ENCODE peak calls at places on chromosome 20, in ten cellular contexts. One of them, this sample, is unnamed.

GRCh38 chr20:47438464-47439381 is 63.0 kb upstream of the NCOA3 start:
- DNase-seq in NCI-H748 treated with DMSO at 0.1 percent for 48 hours: no peak
- DNase-seq in cardiac muscle cell: no peak
- DNase-seq in HT1080: no peak
- DNase-seq in GM12891: no peak
- DNase-seq in amygdala: no peak
- DNase-seq in NCI-H1105 treated with DMSO at 0.1 percent for 48 hours: no peak
- DNase-seq in right cardiac atrium: no peak
- DNase-seq in osteocyte: no peak
- DNase-seq in cardiac fibroblast: no peak
- DNase-seq in this sample: peak

GRCh38 chr20:60046860-60047259 is 88.6 kb downstream of the CDH26 start:
- DNase-seq in NCI-H748 treated with DMSO at 0.1 percent for 48 hours: no peak
- DNase-seq in cardiac muscle cell: no peak
- DNase-seq in HT1080: no peak
- DNase-seq in GM12891: no peak
- DNase-seq in amygdala: no peak
- DNase-seq in NCI-H1105 treated with DMSO at 0.1 percent for 48 hours: no peak
- DNase-seq in right cardiac atrium: no peak
- DNase-seq in osteocyte: no peak
- DNase-seq in cardiac fibroblast: no peak
- DNase-seq in this sample: no peak

GRCh38 chr20:45372646-45373352 is 5.3 kb downstream of the TP53TG5 start:
- DNase-seq in NCI-H748 treated with DMSO at 0.1 percent for 48 hours: no peak
- DNase-seq in cardiac muscle cell: no peak
- DNase-seq in HT1080: no peak
- DNase-seq in GM12891: no peak
- DNase-seq in amygdala: peak
- DNase-seq in NCI-H1105 treated with DMSO at 0.1 percent for 48 hours: peak
- DNase-seq in right cardiac atrium: peak
- DNase-seq in osteocyte: peak
- DNase-seq in cardiac fibroblast: no peak
- DNase-seq in this sample: no peak

GRCh38 chr20:23061713-23062561 is 12.5 kb upstream of the THBD start:
- DNase-seq in NCI-H748 treated with DMSO at 0.1 percent for 48 hours: peak
- DNase-seq in cardiac muscle cell: no peak
- DNase-seq in HT1080: peak
- DNase-seq in GM12891: no peak
- DNase-seq in amygdala: no peak
- DNase-seq in NCI-H1105 treated with DMSO at 0.1 percent for 48 hours: peak
- DNase-seq in right cardiac atrium: peak
- DNase-seq in osteocyte: no peak
- DNase-seq in cardiac fibroblast: peak
- DNase-seq in this sample: no peak

GRCh38 chr20:8654486-8654885 is 414.4 kb upstream of the PLCB4 start:
- DNase-seq in NCI-H748 treated with DMSO at 0.1 percent for 48 hours: no peak
- DNase-seq in cardiac muscle cell: no peak
- DNase-seq in HT1080: no peak
- DNase-seq in GM12891: no peak
- DNase-seq in amygdala: no peak
- DNase-seq in NCI-H1105 treated with DMSO at 0.1 percent for 48 hours: no peak
- DNase-seq in right cardiac atrium: no peak
- DNase-seq in osteocyte: no peak
- DNase-seq in cardiac fibroblast: no peak
- DNase-seq in this sample: no peak

GRCh38 chr20:57620274-57620990 is at the start of gene ZBP1:
- DNase-seq in NCI-H748 treated with DMSO at 0.1 percent for 48 hours: no peak
- DNase-seq in cardiac muscle cell: no peak
- DNase-seq in HT1080: peak
- DNase-seq in GM12891: peak
- DNase-seq in amygdala: no peak
- DNase-seq in NCI-H1105 treated with DMSO at 0.1 percent for 48 hours: no peak
- DNase-seq in right cardiac atrium: no peak
- DNase-seq in osteocyte: no peak
- DNase-seq in cardiac fibroblast: no peak
- DNase-seq in this sample: no peak

GRCh38 chr20:45470939-45471338 is 1.4 kb downstream of the WFDC2 start:
- DNase-seq in NCI-H748 treated with DMSO at 0.1 percent for 48 hours: no peak
- DNase-seq in cardiac muscle cell: peak
- DNase-seq in HT1080: no peak
- DNase-seq in GM12891: no peak
- DNase-seq in amygdala: no peak
- DNase-seq in NCI-H1105 treated with DMSO at 0.1 percent for 48 hours: peak
- DNase-seq in right cardiac atrium: no peak
- DNase-seq in osteocyte: no peak
- DNase-seq in cardiac fibroblast: peak
- DNase-seq in this sample: no peak

GRCh38 chr20:19129976-19130612 is 82.3 kb upstream of the SLC24A3 start:
- DNase-seq in NCI-H748 treated with DMSO at 0.1 percent for 48 hours: no peak
- DNase-seq in cardiac muscle cell: no peak
- DNase-seq in HT1080: no peak
- DNase-seq in GM12891: no peak
- DNase-seq in amygdala: no peak
- DNase-seq in NCI-H1105 treated with DMSO at 0.1 percent for 48 hours: peak
- DNase-seq in right cardiac atrium: no peak
- DNase-seq in osteocyte: no peak
- DNase-seq in cardiac fibroblast: no peak
- DNase-seq in this sample: no peak

GRCh38 chr20:62575976-62576722 is 66.2 kb upstream of the SLCO4A1 start:
- DNase-seq in NCI-H748 treated with DMSO at 0.1 percent for 48 hours: no peak
- DNase-seq in cardiac muscle cell: no peak
- DNase-seq in HT1080: no peak
- DNase-seq in GM12891: no peak
- DNase-seq in amygdala: no peak
- DNase-seq in NCI-H1105 treated with DMSO at 0.1 percent for 48 hours: no peak
- DNase-seq in right cardiac atrium: no peak
- DNase-seq in osteocyte: no peak
- DNase-seq in cardiac fibroblast: no peak
- DNase-seq in this sample: no peak

GRCh38 chr20:39885975-39886649 is 802.9 kb downstream of the MAFB start:
- DNase-seq in NCI-H748 treated with DMSO at 0.1 percent for 48 hours: no peak
- DNase-seq in cardiac muscle cell: peak
- DNase-seq in HT1080: peak
- DNase-seq in GM12891: peak
- DNase-seq in amygdala: no peak
- DNase-seq in NCI-H1105 treated with DMSO at 0.1 percent for 48 hours: no peak
- DNase-seq in right cardiac atrium: peak
- DNase-seq in osteocyte: no peak
- DNase-seq in cardiac fibroblast: peak
- DNase-seq in this sample: peak

GRCh38 chr20:64177420-64177783 is 13.2 kb downstream of the MYT1 start:
- DNase-seq in NCI-H748 treated with DMSO at 0.1 percent for 48 hours: no peak
- DNase-seq in cardiac muscle cell: no peak
- DNase-seq in HT1080: no peak
- DNase-seq in GM12891: no peak
- DNase-seq in amygdala: no peak
- DNase-seq in NCI-H1105 treated with DMSO at 0.1 percent for 48 hours: no peak
- DNase-seq in right cardiac atrium: no peak
- DNase-seq in osteocyte: no peak
- DNase-seq in cardiac fibroblast: no peak
- DNase-seq in this sample: no peak

GRCh38 chr20:41063442-41063841 is 34.8 kb downstream of the TOP1 start:
- DNase-seq in NCI-H748 treated with DMSO at 0.1 percent for 48 hours: no peak
- DNase-seq in cardiac muscle cell: no peak
- DNase-seq in HT1080: no peak
- DNase-seq in GM12891: no peak
- DNase-seq in amygdala: no peak
- DNase-seq in NCI-H1105 treated with DMSO at 0.1 percent for 48 hours: no peak
- DNase-seq in right cardiac atrium: no peak
- DNase-seq in osteocyte: no peak
- DNase-seq in cardiac fibroblast: no peak
- DNase-seq in this sample: no peak

GRCh38 chr20:51327251-51327841 is 215.2 kb downstream of the NFATC2 start:
- DNase-seq in NCI-H748 treated with DMSO at 0.1 percent for 48 hours: no peak
- DNase-seq in cardiac muscle cell: no peak
- DNase-seq in HT1080: peak
- DNase-seq in GM12891: no peak
- DNase-seq in amygdala: no peak
- DNase-seq in NCI-H1105 treated with DMSO at 0.1 percent for 48 hours: no peak
- DNase-seq in right cardiac atrium: no peak
- DNase-seq in osteocyte: no peak
- DNase-seq in cardiac fibroblast: peak
- DNase-seq in this sample: no peak

GRCh38 chr20:43931976-43932375 is 17.3 kb downstream of the TOX2 start:
- DNase-seq in NCI-H748 treated with DMSO at 0.1 percent for 48 hours: no peak
- DNase-seq in cardiac muscle cell: no peak
- DNase-seq in HT1080: no peak
- DNase-seq in GM12891: no peak
- DNase-seq in amygdala: no peak
- DNase-seq in NCI-H1105 treated with DMSO at 0.1 percent for 48 hours: no peak
- DNase-seq in right cardiac atrium: no peak
- DNase-seq in osteocyte: no peak
- DNase-seq in cardiac fibroblast: no peak
- DNase-seq in this sample: no peak

GRCh38 chr20:63767456-63767855 is 27.9 kb downstream of the SLC2A4RG start:
- DNase-seq in NCI-H748 treated with DMSO at 0.1 percent for 48 hours: no peak
- DNase-seq in cardiac muscle cell: no peak
- DNase-seq in HT1080: no peak
- DNase-seq in GM12891: no peak
- DNase-seq in amygdala: no peak
- DNase-seq in NCI-H1105 treated with DMSO at 0.1 percent for 48 hours: no peak
- DNase-seq in right cardiac atrium: no peak
- DNase-seq in osteocyte: no peak
- DNase-seq in cardiac fibroblast: no peak
- DNase-seq in this sample: no peak

GRCh38 chr20:57735831-57736737 is 26.3 kb upstream of the PMEPA1 start:
- DNase-seq in NCI-H748 treated with DMSO at 0.1 percent for 48 hours: no peak
- DNase-seq in cardiac muscle cell: no peak
- DNase-seq in HT1080: no peak
- DNase-seq in GM12891: no peak
- DNase-seq in amygdala: no peak
- DNase-seq in NCI-H1105 treated with DMSO at 0.1 percent for 48 hours: no peak
- DNase-seq in right cardiac atrium: no peak
- DNase-seq in osteocyte: no peak
- DNase-seq in cardiac fibroblast: no peak
- DNase-seq in this sample: no peak

GRCh38 chr20:51514252-51514651 is 28.3 kb downstream of the NFATC2 start:
- DNase-seq in NCI-H748 treated with DMSO at 0.1 percent for 48 hours: no peak
- DNase-seq in cardiac muscle cell: no peak
- DNase-seq in HT1080: no peak
- DNase-seq in GM12891: no peak
- DNase-seq in amygdala: no peak
- DNase-seq in NCI-H1105 treated with DMSO at 0.1 percent for 48 hours: no peak
- DNase-seq in right cardiac atrium: no peak
- DNase-seq in osteocyte: no peak
- DNase-seq in cardiac fibroblast: no peak
- DNase-seq in this sample: no peak

GRCh38 chr20:38610521-38610920 is 8.9 kb downstream of the ARHGAP40 start:
- DNase-seq in NCI-H748 treated with DMSO at 0.1 percent for 48 hours: no peak
- DNase-seq in cardiac muscle cell: no peak
- DNase-seq in HT1080: peak
- DNase-seq in GM12891: no peak
- DNase-seq in amygdala: no peak
- DNase-seq in NCI-H1105 treated with DMSO at 0.1 percent for 48 hours: no peak
- DNase-seq in right cardiac atrium: no peak
- DNase-seq in osteocyte: no peak
- DNase-seq in cardiac fibroblast: no peak
- DNase-seq in this sample: no peak

GRCh38 chr20:14337400-14338171 is at the start of gene FLRT3:
- DNase-seq in NCI-H748 treated with DMSO at 0.1 percent for 48 hours: peak
- DNase-seq in cardiac muscle cell: peak
- DNase-seq in HT1080: peak
- DNase-seq in GM12891: peak
- DNase-seq in amygdala: peak
- DNase-seq in NCI-H1105 treated with DMSO at 0.1 percent for 48 hours: peak
- DNase-seq in right cardiac atrium: peak
- DNase-seq in osteocyte: peak
- DNase-seq in cardiac fibroblast: peak
- DNase-seq in this sample: peak

GRCh38 chr20:38131588-38132121 is 33.4 kb downstream of the TGM2 start:
- DNase-seq in NCI-H748 treated with DMSO at 0.1 percent for 48 hours: peak
- DNase-seq in cardiac muscle cell: no peak
- DNase-seq in HT1080: no peak
- DNase-seq in GM12891: no peak
- DNase-seq in amygdala: no peak
- DNase-seq in NCI-H1105 treated with DMSO at 0.1 percent for 48 hours: no peak
- DNase-seq in right cardiac atrium: no peak
- DNase-seq in osteocyte: no peak
- DNase-seq in cardiac fibroblast: no peak
- DNase-seq in this sample: no peak

GRCh38 chr20:51087306-51087705 is 64.4 kb upstream of the KCNG1 start:
- DNase-seq in NCI-H748 treated with DMSO at 0.1 percent for 48 hours: no peak
- DNase-seq in cardiac muscle cell: no peak
- DNase-seq in HT1080: no peak
- DNase-seq in GM12891: no peak
- DNase-seq in amygdala: no peak
- DNase-seq in NCI-H1105 treated with DMSO at 0.1 percent for 48 hours: no peak
- DNase-seq in right cardiac atrium: no peak
- DNase-seq in osteocyte: no peak
- DNase-seq in cardiac fibroblast: no peak
- DNase-seq in this sample: no peak

GRCh38 chr20:45836841-45837240 is 3.2 kb downstream of the SNX21 start:
- DNase-seq in NCI-H748 treated with DMSO at 0.1 percent for 48 hours: no peak
- DNase-seq in cardiac muscle cell: no peak
- DNase-seq in HT1080: no peak
- DNase-seq in GM12891: no peak
- DNase-seq in amygdala: no peak
- DNase-seq in NCI-H1105 treated with DMSO at 0.1 percent for 48 hours: no peak
- DNase-seq in right cardiac atrium: no peak
- DNase-seq in osteocyte: no peak
- DNase-seq in cardiac fibroblast: peak
- DNase-seq in this sample: peak

GRCh38 chr20:33053291-33054106 is at the start of gene BPIFB3:
- DNase-seq in NCI-H748 treated with DMSO at 0.1 percent for 48 hours: no peak
- DNase-seq in cardiac muscle cell: no peak
- DNase-seq in HT1080: no peak
- DNase-seq in GM12891: no peak
- DNase-seq in amygdala: no peak
- DNase-seq in NCI-H1105 treated with DMSO at 0.1 percent for 48 hours: no peak
- DNase-seq in right cardiac atrium: no peak
- DNase-seq in osteocyte: no peak
- DNase-seq in cardiac fibroblast: no peak
- DNase-seq in this sample: no peak

GRCh38 chr20:20353574-20353973 is 14.3 kb upstream of the INSM1 start:
- DNase-seq in NCI-H748 treated with DMSO at 0.1 percent for 48 hours: no peak
- DNase-seq in cardiac muscle cell: no peak
- DNase-seq in HT1080: peak
- DNase-seq in GM12891: no peak
- DNase-seq in amygdala: no peak
- DNase-seq in NCI-H1105 treated with DMSO at 0.1 percent for 48 hours: no peak
- DNase-seq in right cardiac atrium: no peak
- DNase-seq in osteocyte: no peak
- DNase-seq in cardiac fibroblast: no peak
- DNase-seq in this sample: no peak

GRCh38 chr20:21511850-21512633 is 1.8 kb downstream of the NKX2-2 start:
- DNase-seq in NCI-H748 treated with DMSO at 0.1 percent for 48 hours: no peak
- DNase-seq in cardiac muscle cell: no peak
- DNase-seq in HT1080: no peak
- DNase-seq in GM12891: no peak
- DNase-seq in amygdala: peak
- DNase-seq in NCI-H1105 treated with DMSO at 0.1 percent for 48 hours: no peak
- DNase-seq in right cardiac atrium: no peak
- DNase-seq in osteocyte: peak
- DNase-seq in cardiac fibroblast: no peak
- DNase-seq in this sample: no peak

GRCh38 chr20:17168026-17168612 is 58.7 kb upstream of the PCSK2 start:
- DNase-seq in NCI-H748 treated with DMSO at 0.1 percent for 48 hours: no peak
- DNase-seq in cardiac muscle cell: no peak
- DNase-seq in HT1080: no peak
- DNase-seq in GM12891: no peak
- DNase-seq in amygdala: no peak
- DNase-seq in NCI-H1105 treated with DMSO at 0.1 percent for 48 hours: no peak
- DNase-seq in right cardiac atrium: no peak
- DNase-seq in osteocyte: no peak
- DNase-seq in cardiac fibroblast: no peak
- DNase-seq in this sample: no peak

GRCh38 chr20:41587956-41588355 is 30.2 kb downstream of the CHD6 start:
- DNase-seq in NCI-H748 treated with DMSO at 0.1 percent for 48 hours: no peak
- DNase-seq in cardiac muscle cell: no peak
- DNase-seq in HT1080: peak
- DNase-seq in GM12891: no peak
- DNase-seq in amygdala: no peak
- DNase-seq in NCI-H1105 treated with DMSO at 0.1 percent for 48 hours: no peak
- DNase-seq in right cardiac atrium: no peak
- DNase-seq in osteocyte: no peak
- DNase-seq in cardiac fibroblast: peak
- DNase-seq in this sample: no peak

GRCh38 chr20:63135411-63135810 is 80.5 kb downstream of the YTHDF1 start:
- DNase-seq in NCI-H748 treated with DMSO at 0.1 percent for 48 hours: no peak
- DNase-seq in cardiac muscle cell: no peak
- DNase-seq in HT1080: no peak
- DNase-seq in GM12891: no peak
- DNase-seq in amygdala: no peak
- DNase-seq in NCI-H1105 treated with DMSO at 0.1 percent for 48 hours: no peak
- DNase-seq in right cardiac atrium: peak
- DNase-seq in osteocyte: no peak
- DNase-seq in cardiac fibroblast: no peak
- DNase-seq in this sample: no peak